ENCODE peak calls at places on chromosomes 4 and X, in four cellular contexts. One of them, this sample, is unnamed. For H3K4me1, the result is how much of the 10 kb centered on the place peaks cover.

GRCh38 chrX:16145656-16146055 is 21.6 kb upstream of the MAGEB17 start:
- DNase-seq in tibial artery: no peak
- DNase-seq in keratinocyte: no peak
- DNase-seq in CD8-positive, alpha-beta T cell: no peak
- DNase-seq in this sample: no peak

GRCh38 chr4:152594981-152595916 is 59.4 kb upstream of the FBXW7 start:
- DNase-seq in tibial artery: no peak
- DNase-seq in keratinocyte: no peak
- DNase-seq in CD8-positive, alpha-beta T cell: no peak
- DNase-seq in this sample: no peak

GRCh38 chrX:93422693-93423092 is 250.7 kb downstream of the NAP1L3 start:
- DNase-seq in tibial artery: no peak
- DNase-seq in keratinocyte: no peak
- DNase-seq in CD8-positive, alpha-beta T cell: no peak
- DNase-seq in this sample: no peak

GRCh38 chr4:55615008-55615407 is 21.1 kb downstream of the NMU start:
- DNase-seq in tibial artery: no peak
- DNase-seq in keratinocyte: no peak
- DNase-seq in CD8-positive, alpha-beta T cell: no peak
- DNase-seq in this sample: no peak

GRCh38 chr4:152352645-152353116 is 183.2 kb downstream of the FBXW7 start:
- DNase-seq in tibial artery: peak
- DNase-seq in keratinocyte: peak
- DNase-seq in CD8-positive, alpha-beta T cell: peak
- DNase-seq in this sample: no peak

GRCh38 chr4:93834371-93835066 is 6.0 kb downstream of the ATOH1 start:
- DNase-seq in tibial artery: no peak
- DNase-seq in keratinocyte: no peak
- DNase-seq in CD8-positive, alpha-beta T cell: no peak
- DNase-seq in this sample: no peak

GRCh38 chrX:133265331-133265730 is 47.2 kb upstream of the TFDP3 start:
- DNase-seq in tibial artery: no peak
- DNase-seq in keratinocyte: no peak
- DNase-seq in CD8-positive, alpha-beta T cell: no peak
- DNase-seq in this sample: no peak

GRCh38 chr4:77169496-77169895 is 12.5 kb downstream of the CCNG2 start:
- DNase-seq in tibial artery: no peak
- DNase-seq in keratinocyte: no peak
- DNase-seq in CD8-positive, alpha-beta T cell: no peak
- DNase-seq in this sample: no peak

GRCh38 chr4:38857354-38858096 is 908 bp upstream of the TLR6 start:
- DNase-seq in tibial artery: peak
- DNase-seq in keratinocyte: peak
- DNase-seq in CD8-positive, alpha-beta T cell: no peak
- DNase-seq in this sample: no peak

GRCh38 chr4:41189076-41189475 is 25.3 kb downstream of the APBB2 start:
- DNase-seq in tibial artery: no peak
- DNase-seq in keratinocyte: no peak
- DNase-seq in CD8-positive, alpha-beta T cell: no peak
- DNase-seq in this sample: no peak

GRCh38 chr4:41189669-41190068 is 24.7 kb downstream of the APBB2 start:
- DNase-seq in tibial artery: no peak
- DNase-seq in keratinocyte: no peak
- DNase-seq in CD8-positive, alpha-beta T cell: no peak
- DNase-seq in this sample: no peak

GRCh38 chr4:41184009-41184408 is 30.3 kb downstream of the APBB2 start:
- DNase-seq in tibial artery: no peak
- DNase-seq in keratinocyte: no peak
- DNase-seq in CD8-positive, alpha-beta T cell: no peak
- DNase-seq in this sample: no peak

GRCh38 chr4:41183021-41183553 is 31.3 kb downstream of the APBB2 start:
- DNase-seq in tibial artery: no peak
- DNase-seq in keratinocyte: no peak
- DNase-seq in CD8-positive, alpha-beta T cell: no peak
- DNase-seq in this sample: no peak

GRCh38 chr4:41185614-41186609 is 28.4 kb downstream of the APBB2 start:
- DNase-seq in tibial artery: no peak
- DNase-seq in keratinocyte: peak
- DNase-seq in CD8-positive, alpha-beta T cell: no peak
- DNase-seq in this sample: no peak
- H3K4me1 ChIP-seq in tibial artery: under half
- H3K4me1 ChIP-seq in keratinocyte: under half
- H3K4me1 ChIP-seq in CD8-positive, alpha-beta T cell: under half
- H3K4me1 ChIP-seq in this sample: under half

GRCh38 chr4:125849869-125850268 is 535.1 kb downstream of the FAT4 start:
- DNase-seq in tibial artery: no peak
- DNase-seq in keratinocyte: no peak
- DNase-seq in CD8-positive, alpha-beta T cell: no peak
- DNase-seq in this sample: no peak

GRCh38 chr4:125847518-125847917 is 532.8 kb downstream of the FAT4 start:
- DNase-seq in tibial artery: no peak
- DNase-seq in keratinocyte: no peak
- DNase-seq in CD8-positive, alpha-beta T cell: no peak
- DNase-seq in this sample: no peak
- H3K4me1 ChIP-seq in tibial artery: under half
- H3K4me1 ChIP-seq in keratinocyte: under half
- H3K4me1 ChIP-seq in CD8-positive, alpha-beta T cell: under half
- H3K4me1 ChIP-seq in this sample: under half

GRCh38 chr4:89745708-89746107 is 91.3 kb downstream of the SNCA start:
- DNase-seq in tibial artery: no peak
- DNase-seq in keratinocyte: no peak
- DNase-seq in CD8-positive, alpha-beta T cell: no peak
- DNase-seq in this sample: no peak
- H3K4me1 ChIP-seq in tibial artery: under half
- H3K4me1 ChIP-seq in keratinocyte: under half
- H3K4me1 ChIP-seq in CD8-positive, alpha-beta T cell: under half
- H3K4me1 ChIP-seq in this sample: under half

DNA sequence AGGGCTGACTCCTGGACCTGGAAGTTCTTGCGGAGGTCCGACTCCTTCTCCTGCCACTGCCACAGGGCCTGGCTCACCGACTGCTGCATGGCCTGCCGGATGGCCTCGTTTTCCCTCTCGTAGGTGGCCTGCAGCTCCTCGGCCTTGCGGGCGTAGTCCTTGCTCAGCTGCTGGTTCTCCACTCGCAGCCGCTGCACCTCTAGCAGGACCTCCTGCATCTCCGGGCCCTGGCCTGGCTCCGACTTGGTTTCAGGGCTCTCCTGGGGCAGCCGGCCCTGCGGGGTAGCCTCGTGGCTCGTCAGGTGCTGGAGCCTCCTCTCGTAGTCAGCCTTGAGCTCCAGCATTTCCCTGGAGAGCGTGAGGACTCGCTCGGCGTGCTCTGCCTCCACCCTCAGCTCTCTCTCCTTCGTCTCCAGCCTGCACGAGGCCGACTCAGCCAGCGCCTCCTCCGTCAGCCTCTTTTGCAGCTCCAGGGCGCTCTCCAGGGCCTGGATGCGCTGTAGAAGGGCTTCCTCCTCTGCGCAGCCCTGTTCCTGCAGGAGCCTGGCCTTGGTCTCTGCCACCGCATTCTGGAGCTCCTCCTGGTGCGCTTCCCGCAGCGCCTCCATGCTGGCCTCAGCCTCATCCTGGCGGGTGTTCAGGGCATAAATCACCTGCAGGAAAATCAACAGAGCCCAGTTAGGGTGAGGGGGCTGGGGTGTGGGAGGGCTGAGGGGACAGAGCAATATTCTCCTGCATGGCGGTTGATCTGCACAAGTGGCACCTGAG is 72.2 kb downstream of the FAM184B start:
- DNase-seq in tibial artery: no peak
- DNase-seq in keratinocyte: no peak
- DNase-seq in CD8-positive, alpha-beta T cell: no peak
- DNase-seq in this sample: no peak
- H3K4me1 ChIP-seq in tibial artery: under half
- H3K4me1 ChIP-seq in keratinocyte: under half
- H3K4me1 ChIP-seq in CD8-positive, alpha-beta T cell: under half
- H3K4me1 ChIP-seq in this sample: under half

GRCh38 chrX:19746919-19747671 is 140.3 kb downstream of the SH3KBP1 start:
- DNase-seq in tibial artery: no peak
- DNase-seq in keratinocyte: no peak
- DNase-seq in CD8-positive, alpha-beta T cell: no peak
- DNase-seq in this sample: no peak
- H3K4me1 ChIP-seq in tibial artery: under half
- H3K4me1 ChIP-seq in keratinocyte: under half
- H3K4me1 ChIP-seq in CD8-positive, alpha-beta T cell: half or more
- H3K4me1 ChIP-seq in this sample: half or more

DNA sequence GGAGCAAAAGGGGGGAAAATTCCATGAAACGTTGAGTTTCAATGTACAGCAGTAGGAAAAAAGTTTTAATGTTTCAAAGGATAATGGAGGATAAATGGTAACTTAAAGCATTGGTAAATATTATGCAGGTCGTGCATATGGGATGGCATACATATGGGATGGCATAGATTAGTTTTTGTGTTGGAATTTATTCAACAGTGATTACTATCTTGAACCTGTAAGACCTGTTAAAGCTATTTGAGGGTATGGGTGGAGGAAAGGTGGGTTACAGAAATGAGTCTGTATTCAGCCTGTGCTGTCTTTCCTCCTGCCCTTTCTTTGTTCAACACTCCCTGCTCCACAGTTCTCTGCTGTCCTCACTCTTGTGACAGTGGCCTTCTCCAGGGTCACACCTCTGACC is 54.6 kb downstream of the ARHGAP10 start:
- DNase-seq in tibial artery: no peak
- DNase-seq in keratinocyte: no peak
- DNase-seq in CD8-positive, alpha-beta T cell: no peak
- DNase-seq in this sample: no peak
- H3K4me1 ChIP-seq in tibial artery: under half
- H3K4me1 ChIP-seq in keratinocyte: under half
- H3K4me1 ChIP-seq in CD8-positive, alpha-beta T cell: under half
- H3K4me1 ChIP-seq in this sample: under half